ENCODE peak calls at places on chromosome 12, in seven cellular contexts. One of them, this sample, is unnamed.

GRCh38 chr12:120640840-120641833 is 711 bp downstream of the CABP1 start:
- DNase-seq in T follicular helper cell: peak; percentile 26
- DNase-seq in Calu3: peak; percentile 76
- DNase-seq in SK-N-SH: peak; percentile 71
- DNase-seq in right atrium auricular region: no peak
- DNase-seq in AG04450: no peak
- DNase-seq in stromal cell of bone marrow: no peak
- DNase-seq in this sample: no peak

GRCh38 chr12:113912761-113913295 is 53.3 kb downstream of the RBM19 start:
- DNase-seq in AG04450: peak; percentile 51
- DNase-seq in right atrium auricular region: peak; percentile 73
- DNase-seq in stromal cell of bone marrow: no peak
- DNase-seq in SK-N-SH: peak; percentile 82
- DNase-seq in Calu3: peak; percentile 79
- DNase-seq in T follicular helper cell: peak; percentile 20
- DNase-seq in this sample: peak; percentile 52

GRCh38 chr12:87667378-87667777 is 361.8 kb downstream of the C12orf50 start:
- DNase-seq in SK-N-SH: no peak
- DNase-seq in right atrium auricular region: no peak
- DNase-seq in T follicular helper cell: no peak
- DNase-seq in AG04450: no peak
- DNase-seq in stromal cell of bone marrow: peak; percentile 23
- DNase-seq in Calu3: peak; percentile 30
- DNase-seq in this sample: no peak

GRCh38 chr12:2751230-2751629 is 43.5 kb upstream of the FKBP4 start:
- DNase-seq in Calu3: no peak
- DNase-seq in T follicular helper cell: no peak
- DNase-seq in right atrium auricular region: no peak
- DNase-seq in AG04450: no peak
- DNase-seq in stromal cell of bone marrow: no peak
- DNase-seq in SK-N-SH: no peak
- DNase-seq in this sample: no peak

GRCh38 chr12:55619352-55620138 is 17.1 kb upstream of the OR10P1 start:
- DNase-seq in right atrium auricular region: no peak
- DNase-seq in stromal cell of bone marrow: peak; percentile 84
- DNase-seq in AG04450: peak; percentile 84
- DNase-seq in T follicular helper cell: peak; percentile 18
- DNase-seq in Calu3: peak; percentile 82
- DNase-seq in SK-N-SH: peak; percentile 62
- DNase-seq in this sample: peak; percentile 48

GRCh38 chr12:118098456-118098855 is 5.4 kb downstream of the VSIG10 start:
- DNase-seq in T follicular helper cell: no peak
- DNase-seq in SK-N-SH: no peak
- DNase-seq in stromal cell of bone marrow: no peak
- DNase-seq in AG04450: no peak
- DNase-seq in right atrium auricular region: no peak
- DNase-seq in Calu3: no peak
- DNase-seq in this sample: no peak

GRCh38 chr12:32400866-32401265 is 1.5 kb downstream of the FGD4 start:
- DNase-seq in stromal cell of bone marrow: no peak
- DNase-seq in SK-N-SH: no peak
- DNase-seq in right atrium auricular region: no peak
- DNase-seq in T follicular helper cell: no peak
- DNase-seq in Calu3: no peak
- DNase-seq in AG04450: no peak
- DNase-seq in this sample: no peak

GRCh38 chr12:41419151-41419893 is 231.2 kb downstream of the PDZRN4 start:
- DNase-seq in AG04450: no peak
- DNase-seq in right atrium auricular region: no peak
- DNase-seq in T follicular helper cell: no peak
- DNase-seq in Calu3: no peak
- DNase-seq in SK-N-SH: no peak
- DNase-seq in stromal cell of bone marrow: no peak
- DNase-seq in this sample: no peak

GRCh38 chr12:80154261-80154660 is 54.9 kb downstream of the OTOGL start:
- DNase-seq in right atrium auricular region: no peak
- DNase-seq in SK-N-SH: no peak
- DNase-seq in stromal cell of bone marrow: no peak
- DNase-seq in Calu3: peak; percentile 46
- DNase-seq in T follicular helper cell: no peak
- DNase-seq in AG04450: no peak
- DNase-seq in this sample: no peak

GRCh38 chr12:110846615-110847566 is at the start of gene CCDC63:
- DNase-seq in stromal cell of bone marrow: no peak
- DNase-seq in SK-N-SH: peak; percentile 86
- DNase-seq in Calu3: peak; percentile 82
- DNase-seq in T follicular helper cell: no peak
- DNase-seq in right atrium auricular region: peak; percentile 63
- DNase-seq in AG04450: no peak
- DNase-seq in this sample: no peak

GRCh38 chr12:4771960-4772566 is 51.9 kb downstream of the GALNT8 start:
- DNase-seq in T follicular helper cell: no peak
- DNase-seq in AG04450: no peak
- DNase-seq in right atrium auricular region: no peak
- DNase-seq in SK-N-SH: no peak
- DNase-seq in stromal cell of bone marrow: no peak
- DNase-seq in Calu3: no peak
- DNase-seq in this sample: no peak

GRCh38 chr12:44653886-44654527 is 222.1 kb downstream of the NELL2 start:
- DNase-seq in T follicular helper cell: no peak
- DNase-seq in Calu3: no peak
- DNase-seq in AG04450: no peak
- DNase-seq in SK-N-SH: no peak
- DNase-seq in right atrium auricular region: no peak
- DNase-seq in stromal cell of bone marrow: no peak
- DNase-seq in this sample: no peak

This sample was measured in DMS153.